ENCODE peak calls at places on chromosome 19, in seven cellular contexts. B, X, J, O, R, E and I are unnamed samples. For H3K36me3, the result is how much of the 10 kb centered on the place peaks cover.

GRCh38 chr19:1027953-1028902 is 1.8 kb downstream of the CNN2 start:
- DNase-seq in E (no peak), O (peak), B (peak), X (peak), R (peak), J (peak), I (peak)

GRCh38 chr19:51824603-51825002 is 29.6 kb downstream of the FPR3 start:
- DNase-seq in E (no peak), J (no peak), B (no peak), R (no peak), O (no peak), X (no peak), I (no peak)

GRCh38 chr19:35509861-35510625 is 3.4 kb downstream of the DMKN start:
- DNase-seq in J (peak), X (peak), O (peak), B (peak), R (peak), E (peak), I (peak)

GRCh38 chr19:46217476-46217875 is 12.1 kb upstream of the IGFL1 start:
- DNase-seq in B (no peak), R (no peak), O (no peak), X (no peak), J (no peak), E (no peak), I (no peak)

GRCh38 chr19:33216198-33216830 is 9.3 kb downstream of the SLC7A10 start:
- DNase-seq in O (no peak), J (no peak), E (no peak), X (no peak), B (no peak), R (no peak), I (no peak)

GRCh38 chr19:42069619-42070293 is at the start of gene GRIK5:
- DNase-seq in B (peak), R (no peak), E (no peak), O (no peak), X (peak), J (no peak), I (no peak)

GRCh38 chr19:33260628-33261418 is 35.2 kb upstream of the SLC7A10 start:
- DNase-seq in R (no peak), J (no peak), E (no peak), X (no peak), O (no peak), B (no peak), I (no peak)

GRCh38 chr19:48696353-48697010 is 711 bp downstream of the FUT2 start:
- DNase-seq in O (no peak), B (peak), J (no peak), X (no peak), R (no peak), E (no peak), I (no peak)

GRCh38 chr19:53102186-53102585 is 1.0 kb downstream of the ZNF160 start:
- DNase-seq in R (no peak), B (no peak), J (no peak), X (no peak), O (no peak), E (no peak), I (no peak)

GRCh38 chr19:36030264-36031148 is 2.2 kb downstream of the CLIP3 start:
- DNase-seq in J (peak), E (no peak), R (no peak), X (no peak), B (no peak), O (no peak), I (no peak)

GRCh38 chr19:14632286-14632685 is 42.4 kb downstream of the ADGRE3 start:
- DNase-seq in O (peak), E (no peak), X (no peak), R (peak), B (no peak), J (peak), I (peak)

GRCh38 chr19:16216744-16217670 is 19.3 kb downstream of the AP1M1 start:
- DNase-seq in X (no peak), R (no peak), J (no peak), B (no peak), O (no peak), E (no peak), I (no peak)

GRCh38 chr19:54169149-54169731 is 3.7 kb downstream of the TMC4 start:
- DNase-seq in R (no peak), X (no peak), E (no peak), B (no peak), J (no peak), O (no peak), I (no peak)

GRCh38 chr19:54173951-54174817 is 1.2 kb upstream of the TMC4 start:
- DNase-seq in X (no peak), R (no peak), E (no peak), O (no peak), B (no peak), J (no peak), I (no peak)

GRCh38 chr19:54172764-54173699 is at the start of gene TMC4:
- DNase-seq in B (peak), X (no peak), J (no peak), E (no peak), R (no peak), O (no peak), I (peak)

GRCh38 chr19:54168174-54168917 is 4.6 kb downstream of the TMC4 start:
- DNase-seq in J (peak), X (peak), B (peak), R (peak), O (peak), E (peak), I (peak)

DNA sequence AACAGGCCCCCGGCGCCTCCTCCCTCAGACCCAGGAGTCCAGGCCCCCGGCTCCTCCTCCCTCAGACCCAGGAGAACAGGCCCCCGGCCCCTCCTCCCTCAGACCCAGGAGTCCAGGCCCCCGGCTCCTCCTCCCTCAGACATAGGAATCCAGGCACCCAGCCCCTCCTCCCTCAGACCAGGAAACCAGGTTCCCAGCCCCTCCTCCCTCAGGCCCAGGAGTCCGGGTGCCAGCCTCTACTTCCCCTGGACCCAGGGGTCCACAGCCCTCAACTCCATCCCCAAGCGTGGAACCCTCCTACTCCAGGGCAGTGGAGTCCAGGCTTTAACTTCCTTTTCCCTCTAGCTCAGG is 572 bp downstream of the TMC4 start:
- DNase-seq in J (no peak), X (no peak), R (no peak), E (no peak), O (no peak), B (no peak), I (peak)
- H3K4me3 ChIP-seq in J (no peak), X (no peak), R (no peak), E (no peak), O (no peak), B (peak), I (peak)

DNA sequence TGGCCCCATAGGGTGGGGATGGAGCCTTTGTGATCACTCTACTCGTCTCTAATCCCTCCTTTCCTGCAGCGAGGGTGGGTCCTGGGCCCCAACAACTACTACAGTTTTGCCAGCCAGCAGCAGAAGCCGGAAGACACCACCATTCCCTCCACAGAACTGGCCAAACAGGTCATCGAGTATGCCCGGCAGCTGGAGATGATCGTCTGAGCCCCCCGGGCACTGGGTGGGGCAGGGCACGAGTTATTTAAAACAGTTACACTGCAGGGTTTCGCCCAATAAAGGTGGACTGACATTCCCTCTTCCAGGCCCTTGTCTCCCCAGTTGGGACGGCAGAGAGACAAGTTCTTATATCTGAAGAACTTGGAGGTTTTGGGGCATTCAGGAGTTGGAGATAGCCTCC is 4.7 kb downstream of the GGN start:
- DNase-seq in X (no peak), R (no peak), E (no peak), J (no peak), B (no peak), O (no peak), I (peak)
- H3K36me3 ChIP-seq in X (under half), R (under half), E (half or more), J (half or more), B (under half), O (under half), I (under half)

DNA sequence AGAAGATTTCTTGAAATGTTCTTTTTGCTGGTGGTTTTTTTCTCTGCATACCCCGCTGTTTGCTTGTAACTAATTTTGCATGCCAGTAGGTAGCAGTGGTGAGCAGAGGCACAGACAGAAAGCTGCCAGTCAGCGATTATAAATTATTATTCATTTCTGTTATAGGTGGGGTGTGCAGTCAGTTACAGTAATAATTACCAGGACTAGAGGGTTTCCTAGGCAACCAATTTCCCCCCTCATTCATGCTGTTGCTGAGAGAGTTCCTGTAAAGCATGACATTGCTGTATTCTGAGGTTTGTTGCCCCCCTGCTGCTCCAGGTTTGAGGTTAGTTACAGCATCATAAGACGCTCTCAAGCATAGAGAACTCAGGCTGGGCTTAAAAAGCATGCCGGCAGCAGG is 104.5 kb downstream of the URI1 start:
- DNase-seq in J (peak), B (no peak), O (no peak), X (no peak), E (no peak), R (no peak), I (no peak)
- TF ChIP-seq CTCF in J (peak), B (no peak), O (peak), X (no peak), E (no peak), R (peak), I (peak)

GRCh38 chr19:2059422-2060201 is 8.6 kb upstream of the MKNK2 start:
- DNase-seq in J (peak), O (peak), B (no peak), X (peak), E (peak), R (peak), I (peak)
- H3K4me3 ChIP-seq in J (no peak), O (no peak), B (peak), X (no peak), E (no peak), R (no peak), I (peak)

GRCh38 chr19:44202470-44202869 is 9.9 kb upstream of the ZNF227 start:
- DNase-seq in R (peak), B (no peak), O (no peak), E (no peak), J (peak), X (no peak), I (no peak)

GRCh38 chr19:44192127-44192526 is 20.2 kb upstream of the ZNF227 start:
- DNase-seq in X (no peak), J (no peak), R (no peak), O (no peak), E (no peak), B (no peak), I (no peak)

DNA sequence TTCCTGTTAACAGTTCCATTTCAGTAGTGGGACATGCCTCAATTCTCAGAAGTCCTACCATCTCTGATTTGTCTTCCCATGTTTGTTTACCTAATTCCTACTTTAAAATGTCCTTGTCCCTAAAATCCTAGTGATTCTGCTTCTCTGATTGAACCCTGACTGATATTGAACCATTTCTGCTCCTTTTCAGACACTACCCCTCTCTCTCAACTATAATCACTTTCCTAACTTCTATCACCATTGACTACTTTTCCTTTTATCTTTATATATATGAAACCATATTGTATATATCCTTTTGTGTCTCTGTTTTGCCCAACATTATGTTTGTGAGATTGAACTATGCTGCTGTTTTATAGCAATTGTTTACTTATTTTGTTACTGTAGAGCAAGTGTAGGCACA is 15.6 kb upstream of the ZNF227 start:
- DNase-seq in E (no peak), X (no peak), R (no peak), O (no peak), J (no peak), B (no peak), I (no peak)
- H3K36me3 ChIP-seq in E (under half), X (under half), R (under half), O (under half), J (under half), B (under half), I (under half)